ENCODE peak calls at places on chromosomes 5 and 9, in eight cellular contexts. O is uterus; V is A673; L is BE2C; F is body of pancreas; P is CD8-positive, alpha-beta T cell; U is psoas muscle; E is ovary. Z is an unnamed sample.

GRCh38 chr5:74123928-74124327 is 497.9 kb downstream of the ARHGEF28 start:
- DNase-seq in O (no peak), V (no peak), L (no peak), F (no peak), P (no peak), U (no peak), E (no peak), Z (no peak)

GRCh38 chr9:13324988-13325387 is 45.5 kb upstream of the MPDZ start:
- DNase-seq in O (no peak), V (no peak), L (no peak), F (no peak), P (no peak), U (no peak), E (no peak), Z (no peak)

GRCh38 chr5:133895979-133896378 is 72.4 kb downstream of the C5orf15 start:
- DNase-seq in O (no peak), V (no peak), L (no peak), F (no peak), P (no peak), U (no peak), E (no peak), Z (no peak)

GRCh38 chr5:74638776-74639537 is 1.6 kb downstream of the ENC1 start:
- DNase-seq in O (no peak), V (peak; percentile 24), L (no peak), F (no peak), P (no peak), U (no peak), E (no peak), Z (no peak)

GRCh38 chr5:132758406-132758805 is 11.2 kb downstream of the CCNI2 start:
- DNase-seq in O (no peak), V (no peak), L (no peak), F (no peak), P (no peak), U (no peak), E (no peak), Z (peak; percentile 13)

GRCh38 chr5:65927497-65928340 is 1.3 kb downstream of the ERBIN start:
- DNase-seq in O (no peak), V (peak; percentile 58), L (no peak), F (no peak), P (peak; percentile 4), U (no peak), E (no peak), Z (no peak)

GRCh38 chr5:80070338-80071056 is 35.3 kb downstream of the THBS4 start:
- DNase-seq in O (no peak), V (no peak), L (no peak), F (no peak), P (no peak), U (no peak), E (no peak), Z (no peak)

GRCh38 chr5:95244479-95244878 is 40.4 kb downstream of the MCTP1 start:
- DNase-seq in O (no peak), V (no peak), L (no peak), F (no peak), P (no peak), U (no peak), E (no peak), Z (no peak)

GRCh38 chr5:167514461-167514860 is 777.0 kb upstream of the WWC1 start:
- DNase-seq in O (no peak), V (no peak), L (no peak), F (no peak), P (no peak), U (no peak), E (no peak), Z (no peak)

GRCh38 chr5:104186100-104186499 is 623.5 kb upstream of the NUDT12 start:
- DNase-seq in O (no peak), V (peak; percentile 17), L (no peak), F (peak; percentile 64), P (no peak), U (peak; percentile 61), E (no peak), Z (no peak)

GRCh38 chr5:43063731-43064171 is 23.6 kb upstream of the ANXA2R start:
- DNase-seq in O (no peak), V (peak; percentile 67), L (no peak), F (no peak), P (no peak), U (peak; percentile 37), E (no peak), Z (no peak)

GRCh38 chr5:149680810-149681221 is 49.3 kb upstream of the PPARGC1B start:
- DNase-seq in O (no peak), V (no peak), L (no peak), F (no peak), P (no peak), U (peak; percentile 29), E (no peak), Z (peak; percentile 35)

GRCh38 chr9:105636331-105636730 is 25.9 kb upstream of the TAL2 start:
- DNase-seq in O (no peak), V (no peak), L (no peak), F (no peak), P (no peak), U (no peak), E (no peak), Z (no peak)

GRCh38 chr5:129074903-129075302 is 19.6 kb upstream of the ISOC1 start:
- DNase-seq in O (no peak), V (no peak), L (peak; percentile 49), F (no peak), P (no peak), U (no peak), E (no peak), Z (no peak)

GRCh38 chr5:92822183-92822582 is 758.8 kb downstream of the NR2F1-AS1 start:
- DNase-seq in O (no peak), V (peak; percentile 78), L (no peak), F (no peak), P (no peak), U (no peak), E (no peak), Z (no peak)

GRCh38 chr9:18756712-18757125 is 276.3 kb downstream of the SAXO1 start:
- DNase-seq in O (no peak), V (no peak), L (no peak), F (no peak), P (no peak), U (no peak), E (no peak), Z (no peak)

DNA sequence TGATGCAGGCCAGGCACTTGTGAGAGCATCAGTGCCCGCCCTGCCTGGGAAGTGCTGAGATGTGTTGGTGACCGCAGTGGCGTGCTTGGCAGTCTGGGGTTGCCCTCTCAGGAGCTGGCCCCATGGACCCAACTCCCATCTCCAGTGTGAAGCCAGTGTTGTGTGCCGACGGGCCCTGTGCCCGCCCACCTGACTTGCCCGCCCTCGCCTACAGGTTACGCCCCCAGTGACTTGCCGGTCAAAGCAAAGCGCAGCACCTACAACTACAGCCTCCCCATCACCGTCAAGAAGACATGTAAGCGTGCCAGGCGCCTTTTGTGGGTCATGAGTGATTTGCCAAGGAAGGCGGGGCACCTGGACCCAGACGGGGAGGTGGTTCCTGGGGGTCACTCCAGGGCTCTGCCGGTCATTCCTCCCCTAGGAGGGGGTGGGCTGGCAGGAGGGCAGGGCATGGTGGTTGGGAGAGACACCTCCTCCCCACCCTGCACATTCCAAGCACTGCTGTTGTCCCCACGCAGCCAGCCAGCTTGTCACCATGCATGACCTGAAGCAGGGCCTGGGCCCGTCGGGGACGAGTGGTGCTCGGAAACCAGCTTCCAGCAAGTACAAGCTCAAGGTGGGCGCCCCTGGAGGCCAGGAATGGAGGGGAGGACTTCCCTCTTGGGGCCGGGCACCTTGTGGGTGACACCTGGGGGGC is 7.4 kb upstream of the CEL start:
- DNase-seq in O (no peak), V (no peak), L (no peak), F (peak; percentile 60), P (no peak), U (no peak), E (no peak), Z (no peak)
- H3K36me3 ChIP-seq in O (no peaks in the 10 kb centered on the region), V (peaks cover 57% of the 10 kb centered on the region), L (peaks cover 72% of the 10 kb centered on the region), F (peaks cover 4% of the 10 kb centered on the region), P (peaks cover 15% of the 10 kb centered on the region), U (no peaks in the 10 kb centered on the region), E (no peaks in the 10 kb centered on the region), Z (peaks cover 6% of the 10 kb centered on the region)

GRCh38 chr9:88060746-88061145 is 77.5 kb downstream of the SPATA31C2 start:
- DNase-seq in O (no peak), V (no peak), L (no peak), F (no peak), P (no peak), U (no peak), E (no peak), Z (no peak)
- TF ChIP-seq CTCF in O (no peak), V (no peak), L (no peak), F (no peak), P (no peak), U (no peak), E (no peak), Z (no peak)

GRCh38 chr5:39176740-39177628 is 42.4 kb downstream of the FYB1 start:
- DNase-seq in O (no peak), V (no peak), L (no peak), F (no peak), P (no peak), U (no peak), E (no peak), Z (no peak)

GRCh38 chr5:39175273-39175955 is 43.9 kb downstream of the FYB1 start:
- DNase-seq in O (no peak), V (no peak), L (no peak), F (no peak), P (no peak), U (no peak), E (no peak), Z (no peak)

GRCh38 chr5:39171647-39172046 is 47.7 kb downstream of the FYB1 start:
- DNase-seq in O (no peak), V (no peak), L (no peak), F (no peak), P (no peak), U (no peak), E (no peak), Z (no peak)

GRCh38 chr5:39172593-39172992 is 46.8 kb downstream of the FYB1 start:
- DNase-seq in O (no peak), V (no peak), L (no peak), F (no peak), P (no peak), U (no peak), E (no peak), Z (no peak)

DNA sequence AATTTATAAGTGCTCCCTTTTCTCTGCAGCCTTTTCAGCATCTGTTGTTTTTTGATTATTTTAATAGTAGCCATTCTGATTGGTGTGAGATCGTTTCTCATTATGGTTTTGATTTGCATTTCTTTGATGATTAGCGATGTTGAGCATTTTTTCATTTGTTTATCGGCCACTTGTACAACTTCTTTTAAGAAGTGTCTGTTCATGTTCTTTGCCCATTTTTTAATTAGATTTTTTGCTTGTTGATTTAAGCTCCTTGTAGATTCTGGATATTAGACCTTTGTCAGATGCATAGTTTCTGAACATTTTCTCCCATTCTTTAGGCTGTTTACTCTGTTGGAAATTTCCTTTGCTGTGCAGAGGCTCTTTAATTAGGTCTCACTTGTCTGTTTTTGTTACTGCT is 46.3 kb downstream of the FYB1 start:
- DNase-seq in O (no peak), V (no peak), L (no peak), F (no peak), P (no peak), U (no peak), E (no peak), Z (no peak)
- H3K36me3 ChIP-seq in O (no peaks in the 10 kb centered on the region), V (no peaks in the 10 kb centered on the region), L (no peaks in the 10 kb centered on the region), F (no peaks in the 10 kb centered on the region), P (no peaks in the 10 kb centered on the region), U (no peaks in the 10 kb centered on the region), E (no peaks in the 10 kb centered on the region), Z (no peaks in the 10 kb centered on the region)

GRCh38 chr5:88691945-88692868 is 190.8 kb downstream of the MEF2C start:
- DNase-seq in O (no peak), V (no peak), L (no peak), F (no peak), P (no peak), U (no peak), E (no peak), Z (no peak)
- TF ChIP-seq CTCF in O (no peak), V (no peak), L (no peak), F (no peak), P (no peak), U (no peak), E (no peak), Z (no peak)

Z was measured in lung.